ENCODE peak calls at places on chromosomes 13 and 19, in four cellular contexts. W, M, H and P are unnamed samples.

GRCh38 chr13:22014469-22014868 is 343.6 kb downstream of the FGF9 start:
- DNase-seq in W (peak), M (no peak), H (no peak), P (peak)

GRCh38 chr13:99124695-99125334 is 75.8 kb upstream of the UBAC2 start:
- DNase-seq in M (no peak), H (no peak), W (peak), P (peak)

GRCh38 chr13:93398167-93398566 is 171.6 kb downstream of the GPC6 start:
- DNase-seq in H (no peak), M (no peak), W (no peak), P (peak)

GRCh38 chr19:10417598-10418280 is 2.6 kb upstream of the PDE4A start:
- DNase-seq in M (no peak), W (peak), H (no peak), P (no peak)

GRCh38 chr19:39154626-39155100 is 29.1 kb downstream of the PAK4 start:
- DNase-seq in W (no peak), H (no peak), M (no peak), P (peak)

GRCh38 chr19:14031719-14032480 is at the start of gene IL27RA:
- DNase-seq in H (peak), M (peak), W (peak), P (peak)

GRCh38 chr13:107883561-107884175 is 331.7 kb downstream of the LIG4 start:
- DNase-seq in H (no peak), W (no peak), M (no peak), P (no peak)

GRCh38 chr19:18506101-18506534 is 15.8 kb downstream of the ELL start:
- DNase-seq in W (no peak), M (peak), H (no peak), P (no peak)

GRCh38 chr19:35171730-35172129 is 17.2 kb downstream of the FXYD5 start:
- DNase-seq in W (no peak), M (peak), H (no peak), P (no peak)

GRCh38 chr19:36417752-36418286 is 625 bp downstream of the ZFP82 start:
- DNase-seq in M (peak), W (no peak), H (no peak), P (no peak)

GRCh38 chr13:98658131-98658530 is 81.2 kb upstream of the STK24 start:
- DNase-seq in W (peak), H (no peak), M (no peak), P (peak)

GRCh38 chr13:79385694-79386093 is 20.4 kb downstream of the RBM26 start:
- DNase-seq in H (no peak), W (peak), M (peak), P (peak)

GRCh38 chr13:83618966-83619365 is 263.3 kb downstream of the SLITRK1 start:
- DNase-seq in H (no peak), W (peak), M (no peak), P (peak)

GRCh38 chr13:90502143-90502542 is 845.3 kb upstream of the MIR17HG start:
- DNase-seq in W (no peak), H (no peak), M (no peak), P (no peak)

GRCh38 chr19:1455336-1456120 is 5.6 kb downstream of the APC2 start:
- DNase-seq in H (peak), W (peak), M (peak), P (peak)

GRCh38 chr13:40407567-40407966 is 258.9 kb downstream of the FOXO1 start:
- DNase-seq in W (no peak), H (no peak), M (no peak), P (peak)

GRCh38 chr13:103948477-103948876 is 882.3 kb upstream of the SLC10A2 start:
- DNase-seq in M (no peak), W (no peak), H (no peak), P (no peak)

GRCh38 chr19:18633321-18633720 is 3.5 kb upstream of the KLHL26 start:
- DNase-seq in M (no peak), H (no peak), W (no peak), P (no peak)

GRCh38 chr13:102757006-102757405 is 16.6 kb downstream of the TEX30 start:
- DNase-seq in M (no peak), W (no peak), H (no peak), P (peak)

GRCh38 chr13:92547256-92547655 is 679.4 kb upstream of the GPC6 start:
- DNase-seq in M (no peak), W (no peak), H (no peak), P (peak)

GRCh38 chr13:112079696-112080095 is 12.7 kb downstream of the SOX1 start:
- DNase-seq in W (no peak), H (no peak), M (no peak), P (peak)

GRCh38 chr13:98761979-98762616 is 9.6 kb upstream of the SLC15A1 start:
- DNase-seq in H (no peak), W (no peak), M (no peak), P (no peak)

GRCh38 chr13:98509271-98510155 is 67.4 kb downstream of the STK24 start:
- DNase-seq in W (peak), M (peak), H (no peak), P (peak)

GRCh38 chr19:33359581-33359980 is 13.9 kb upstream of the CEBPG start:
- DNase-seq in M (no peak), W (no peak), H (no peak), P (no peak)

GRCh38 chr13:45336025-45336800 is 4.8 kb downstream of the TPT1 start:
- DNase-seq in W (no peak), H (no peak), M (no peak), P (no peak)

GRCh38 chr19:7953576-7953975 is 10.1 kb upstream of the TIMM44 start:
- DNase-seq in W (no peak), H (no peak), M (no peak), P (no peak)